ENCODE peak calls at places on chromosomes 16 and 17, in eight cellular contexts. One of them, this sample, is unnamed.

GRCh38 chr16:77211880-77212735 is 12.9 kb downstream of the SYCE1L start:
- DNase-seq in thoracic aorta: no peak
- DNase-seq in fibroblast of lung: peak; percentile 34
- DNase-seq in left ventricle myocardium inferior: peak; percentile 38
- DNase-seq in GM23338: peak; percentile 92
- DNase-seq in GM10248: peak; percentile 83
- DNase-seq in transverse colon: peak; percentile 73
- DNase-seq in cardiac muscle cell: peak; percentile 58
- DNase-seq in this sample: no peak

GRCh38 chr16:28317040-28317880 is 24.9 kb downstream of the SBK1 start:
- DNase-seq in thoracic aorta: no peak
- DNase-seq in fibroblast of lung: peak; percentile 33
- DNase-seq in left ventricle myocardium inferior: peak; percentile 41
- DNase-seq in GM23338: peak; percentile 86
- DNase-seq in GM10248: peak; percentile 83
- DNase-seq in transverse colon: peak; percentile 56
- DNase-seq in cardiac muscle cell: peak; percentile 44
- DNase-seq in this sample: no peak

GRCh38 chr17:77266891-77267341 is 126.1 kb downstream of the SEC14L1 start:
- DNase-seq in thoracic aorta: no peak
- DNase-seq in fibroblast of lung: no peak
- DNase-seq in left ventricle myocardium inferior: no peak
- DNase-seq in GM23338: peak; percentile 90
- DNase-seq in GM10248: no peak
- DNase-seq in transverse colon: no peak
- DNase-seq in cardiac muscle cell: peak; percentile 64
- DNase-seq in this sample: no peak

GRCh38 chr16:48184681-48185080 is 28.9 kb upstream of the ABCC12 start:
- DNase-seq in thoracic aorta: no peak
- DNase-seq in fibroblast of lung: no peak
- DNase-seq in left ventricle myocardium inferior: no peak
- DNase-seq in GM23338: no peak
- DNase-seq in GM10248: no peak
- DNase-seq in transverse colon: no peak
- DNase-seq in cardiac muscle cell: no peak
- DNase-seq in this sample: no peak

GRCh38 chr17:10976401-10976800 is 138.5 kb upstream of the PIRT start:
- DNase-seq in thoracic aorta: no peak
- DNase-seq in fibroblast of lung: no peak
- DNase-seq in left ventricle myocardium inferior: no peak
- DNase-seq in GM23338: no peak
- DNase-seq in GM10248: no peak
- DNase-seq in transverse colon: no peak
- DNase-seq in cardiac muscle cell: no peak
- DNase-seq in this sample: no peak

GRCh38 chr16:17397499-17397891 is 73.3 kb downstream of the XYLT1 start:
- DNase-seq in thoracic aorta: no peak
- DNase-seq in fibroblast of lung: peak; percentile 86
- DNase-seq in left ventricle myocardium inferior: no peak
- DNase-seq in GM23338: no peak
- DNase-seq in GM10248: no peak
- DNase-seq in transverse colon: peak; percentile 57
- DNase-seq in cardiac muscle cell: peak; percentile 66
- DNase-seq in this sample: no peak

GRCh38 chr16:85286970-85287814 is 174.9 kb upstream of the CIBAR2 start:
- DNase-seq in thoracic aorta: peak; percentile 28
- DNase-seq in fibroblast of lung: peak; percentile 63
- DNase-seq in left ventricle myocardium inferior: peak; percentile 52
- DNase-seq in GM23338: no peak
- DNase-seq in GM10248: no peak
- DNase-seq in transverse colon: no peak
- DNase-seq in cardiac muscle cell: peak; percentile 38
- DNase-seq in this sample: no peak

GRCh38 chr17:45222273-45222993 is 748 bp downstream of the FMNL1 start:
- DNase-seq in thoracic aorta: no peak
- DNase-seq in fibroblast of lung: no peak
- DNase-seq in left ventricle myocardium inferior: no peak
- DNase-seq in GM23338: peak; percentile 73
- DNase-seq in GM10248: no peak
- DNase-seq in transverse colon: no peak
- DNase-seq in cardiac muscle cell: no peak
- DNase-seq in this sample: no peak

GRCh38 chr16:66193543-66194229 is 172.8 kb upstream of the CDH5 start:
- DNase-seq in thoracic aorta: no peak
- DNase-seq in fibroblast of lung: no peak
- DNase-seq in left ventricle myocardium inferior: no peak
- DNase-seq in GM23338: no peak
- DNase-seq in GM10248: no peak
- DNase-seq in transverse colon: no peak
- DNase-seq in cardiac muscle cell: no peak
- DNase-seq in this sample: no peak

GRCh38 chr16:84481051-84481735 is 23.3 kb downstream of the MEAK7 start:
- DNase-seq in thoracic aorta: no peak
- DNase-seq in fibroblast of lung: no peak
- DNase-seq in left ventricle myocardium inferior: no peak
- DNase-seq in GM23338: no peak
- DNase-seq in GM10248: no peak
- DNase-seq in transverse colon: no peak
- DNase-seq in cardiac muscle cell: no peak
- DNase-seq in this sample: no peak

GRCh38 chr17:47310186-47310733 is 13.5 kb upstream of the EFCAB13 start:
- DNase-seq in thoracic aorta: no peak
- DNase-seq in fibroblast of lung: no peak
- DNase-seq in left ventricle myocardium inferior: no peak
- DNase-seq in GM23338: no peak
- DNase-seq in GM10248: no peak
- DNase-seq in transverse colon: no peak
- DNase-seq in cardiac muscle cell: no peak
- DNase-seq in this sample: no peak

GRCh38 chr16:85579199-85579598 is 33.9 kb upstream of the GSE1 start:
- DNase-seq in thoracic aorta: no peak
- DNase-seq in fibroblast of lung: no peak
- DNase-seq in left ventricle myocardium inferior: no peak
- DNase-seq in GM23338: peak; percentile 92
- DNase-seq in GM10248: no peak
- DNase-seq in transverse colon: no peak
- DNase-seq in cardiac muscle cell: no peak
- DNase-seq in this sample: no peak

GRCh38 chr16:68228652-68229051 is 7.3 kb downstream of the ESRP2 start:
- DNase-seq in thoracic aorta: no peak
- DNase-seq in fibroblast of lung: no peak
- DNase-seq in left ventricle myocardium inferior: no peak
- DNase-seq in GM23338: no peak
- DNase-seq in GM10248: no peak
- DNase-seq in transverse colon: no peak
- DNase-seq in cardiac muscle cell: no peak
- DNase-seq in this sample: no peak

GRCh38 chr17:83171661-83172060 is 92.3 kb downstream of the METRNL start:
- DNase-seq in thoracic aorta: no peak
- DNase-seq in fibroblast of lung: no peak
- DNase-seq in left ventricle myocardium inferior: no peak
- DNase-seq in GM23338: no peak
- DNase-seq in GM10248: no peak
- DNase-seq in transverse colon: no peak
- DNase-seq in cardiac muscle cell: no peak
- DNase-seq in this sample: no peak

GRCh38 chr16:78684040-78684611 is 584.7 kb downstream of the WWOX start:
- DNase-seq in thoracic aorta: peak; percentile 39
- DNase-seq in fibroblast of lung: peak; percentile 93
- DNase-seq in left ventricle myocardium inferior: peak; percentile 65
- DNase-seq in GM23338: no peak
- DNase-seq in GM10248: no peak
- DNase-seq in transverse colon: peak; percentile 28
- DNase-seq in cardiac muscle cell: peak; percentile 97
- DNase-seq in this sample: peak; percentile 53

GRCh38 chr16:11079657-11080187 is 135.4 kb downstream of the CLEC16A start:
- DNase-seq in thoracic aorta: no peak
- DNase-seq in fibroblast of lung: peak; percentile 95
- DNase-seq in left ventricle myocardium inferior: no peak
- DNase-seq in GM23338: no peak
- DNase-seq in GM10248: peak; percentile 43
- DNase-seq in transverse colon: no peak
- DNase-seq in cardiac muscle cell: peak; percentile 67
- DNase-seq in this sample: peak; percentile 57

GRCh38 chr16:85935957-85936760 is 37.2 kb downstream of the IRF8 start:
- DNase-seq in thoracic aorta: no peak
- DNase-seq in fibroblast of lung: peak; percentile 35
- DNase-seq in left ventricle myocardium inferior: no peak
- DNase-seq in GM23338: no peak
- DNase-seq in GM10248: peak; percentile 82
- DNase-seq in transverse colon: peak; percentile 46
- DNase-seq in cardiac muscle cell: peak; percentile 11
- DNase-seq in this sample: no peak

GRCh38 chr17:74337834-74338500 is 11.9 kb downstream of the KIF19 start:
- DNase-seq in thoracic aorta: no peak
- DNase-seq in fibroblast of lung: no peak
- DNase-seq in left ventricle myocardium inferior: no peak
- DNase-seq in GM23338: no peak
- DNase-seq in GM10248: no peak
- DNase-seq in transverse colon: no peak
- DNase-seq in cardiac muscle cell: no peak
- DNase-seq in this sample: no peak

GRCh38 chr17:45409659-45410076 is 23.0 kb downstream of the ARHGAP27 start:
- DNase-seq in thoracic aorta: no peak
- DNase-seq in fibroblast of lung: no peak
- DNase-seq in left ventricle myocardium inferior: no peak
- DNase-seq in GM23338: no peak
- DNase-seq in GM10248: no peak
- DNase-seq in transverse colon: no peak
- DNase-seq in cardiac muscle cell: no peak
- DNase-seq in this sample: no peak

GRCh38 chr17:48961516-48962233 is 6.7 kb downstream of the GIP start:
- DNase-seq in thoracic aorta: no peak
- DNase-seq in fibroblast of lung: peak; percentile 76
- DNase-seq in left ventricle myocardium inferior: no peak
- DNase-seq in GM23338: peak; percentile 73
- DNase-seq in GM10248: no peak
- DNase-seq in transverse colon: no peak
- DNase-seq in cardiac muscle cell: peak; percentile 66
- DNase-seq in this sample: no peak

GRCh38 chr17:30173649-30174048 is 57.0 kb downstream of the NSRP1 start:
- DNase-seq in thoracic aorta: no peak
- DNase-seq in fibroblast of lung: peak; percentile 17
- DNase-seq in left ventricle myocardium inferior: no peak
- DNase-seq in GM23338: no peak
- DNase-seq in GM10248: peak; percentile 69
- DNase-seq in transverse colon: no peak
- DNase-seq in cardiac muscle cell: peak; percentile 32
- DNase-seq in this sample: no peak

GRCh38 chr17:28684963-28685362 is 23.0 kb downstream of the SUPT6H start:
- DNase-seq in thoracic aorta: no peak
- DNase-seq in fibroblast of lung: peak; percentile 5
- DNase-seq in left ventricle myocardium inferior: no peak
- DNase-seq in GM23338: no peak
- DNase-seq in GM10248: no peak
- DNase-seq in transverse colon: peak; percentile 35
- DNase-seq in cardiac muscle cell: peak; percentile 54
- DNase-seq in this sample: peak; percentile 22

DNA sequence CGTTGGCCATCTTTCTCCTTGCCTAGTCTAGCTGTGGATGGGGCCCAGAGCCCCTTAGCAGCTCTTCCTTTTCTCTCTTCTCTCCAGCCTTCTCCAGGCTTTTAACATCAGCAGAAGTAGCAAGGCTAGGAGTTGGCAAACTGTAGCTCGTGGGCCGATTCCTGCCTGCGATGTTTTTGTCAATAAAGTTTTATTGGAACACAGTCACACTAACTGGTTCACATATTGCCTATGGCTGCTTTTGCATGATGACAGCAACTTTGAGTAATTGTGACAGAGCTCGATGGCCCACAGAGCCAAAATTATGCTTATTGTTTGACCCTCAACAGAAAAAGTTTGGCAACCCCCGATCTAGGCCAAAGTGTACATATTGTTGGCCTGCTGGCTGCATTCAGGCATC is 199.9 kb downstream of the RBFOX1 start:
- DNase-seq in thoracic aorta: no peak
- DNase-seq in fibroblast of lung: no peak
- DNase-seq in left ventricle myocardium inferior: no peak
- DNase-seq in GM23338: no peak
- DNase-seq in GM10248: no peak
- DNase-seq in transverse colon: no peak
- DNase-seq in cardiac muscle cell: no peak
- DNase-seq in this sample: no peak
- TF ChIP-seq CTCF in thoracic aorta: no peak
- TF ChIP-seq CTCF in fibroblast of lung: no peak
- TF ChIP-seq CTCF in left ventricle myocardium inferior: no peak
- TF ChIP-seq CTCF in GM23338: no peak
- TF ChIP-seq CTCF in GM10248: no peak
- TF ChIP-seq CTCF in transverse colon: no peak
- TF ChIP-seq CTCF in cardiac muscle cell: no peak
- TF ChIP-seq CTCF in this sample: no peak

GRCh38 chr16:22307838-22308237 is 10.6 kb downstream of the POLR3E start:
- DNase-seq in thoracic aorta: no peak
- DNase-seq in fibroblast of lung: no peak
- DNase-seq in left ventricle myocardium inferior: no peak
- DNase-seq in GM23338: no peak
- DNase-seq in GM10248: no peak
- DNase-seq in transverse colon: no peak
- DNase-seq in cardiac muscle cell: no peak
- DNase-seq in this sample: no peak
- TF ChIP-seq CTCF in thoracic aorta: no peak
- TF ChIP-seq CTCF in fibroblast of lung: no peak
- TF ChIP-seq CTCF in left ventricle myocardium inferior: no peak
- TF ChIP-seq CTCF in GM23338: no peak
- TF ChIP-seq CTCF in GM10248: no peak
- TF ChIP-seq CTCF in transverse colon: no peak
- TF ChIP-seq CTCF in cardiac muscle cell: no peak
- TF ChIP-seq CTCF in this sample: no peak

GRCh38 chr17:33562792-33563191 is 269.7 kb upstream of the ASIC2 start:
- DNase-seq in thoracic aorta: no peak
- DNase-seq in fibroblast of lung: no peak
- DNase-seq in left ventricle myocardium inferior: no peak
- DNase-seq in GM23338: peak; percentile 41
- DNase-seq in GM10248: no peak
- DNase-seq in transverse colon: no peak
- DNase-seq in cardiac muscle cell: no peak
- DNase-seq in this sample: no peak
- TF ChIP-seq CTCF in thoracic aorta: no peak
- TF ChIP-seq CTCF in fibroblast of lung: no peak
- TF ChIP-seq CTCF in left ventricle myocardium inferior: no peak
- TF ChIP-seq CTCF in GM23338: peak; percentile 64
- TF ChIP-seq CTCF in GM10248: no peak
- TF ChIP-seq CTCF in transverse colon: no peak
- TF ChIP-seq CTCF in cardiac muscle cell: no peak
- TF ChIP-seq CTCF in this sample: no peak

DNA sequence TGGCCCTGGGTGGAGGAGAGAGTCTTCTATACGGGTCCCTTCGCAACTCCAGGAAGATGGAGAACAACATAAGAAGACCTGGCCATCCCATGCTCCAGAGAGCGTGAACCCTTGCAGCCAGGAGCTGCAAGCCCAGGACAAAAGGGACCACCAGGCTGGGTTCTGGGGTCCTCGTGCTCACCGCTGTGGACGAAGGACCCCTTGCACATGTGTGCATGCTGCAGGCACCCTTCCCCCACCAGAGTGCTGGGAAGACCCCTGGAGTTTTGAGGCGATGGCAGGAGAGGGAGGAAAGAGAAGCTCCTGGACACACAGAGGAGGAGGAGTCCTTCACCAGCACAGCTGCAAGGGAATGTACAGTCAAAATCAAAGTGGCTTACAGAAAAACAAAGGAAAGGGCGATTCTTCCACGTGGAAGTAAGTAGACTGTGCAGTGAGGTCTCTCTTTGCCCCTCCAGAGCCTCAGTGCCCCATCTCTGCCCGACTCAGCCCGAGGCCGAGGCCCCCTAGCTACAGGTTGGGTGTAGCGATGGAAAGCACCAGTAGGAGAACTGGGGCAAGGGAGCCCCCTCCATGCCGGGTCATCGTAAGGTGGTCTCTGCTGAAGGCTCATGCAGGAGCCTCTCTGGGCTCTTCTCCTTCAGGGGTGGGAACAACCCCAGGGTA is 51.3 kb downstream of the PIMREG start:
- DNase-seq in thoracic aorta: no peak
- DNase-seq in fibroblast of lung: no peak
- DNase-seq in left ventricle myocardium inferior: no peak
- DNase-seq in GM23338: no peak
- DNase-seq in GM10248: no peak
- DNase-seq in transverse colon: no peak
- DNase-seq in cardiac muscle cell: no peak
- DNase-seq in this sample: no peak
- TF ChIP-seq CTCF in thoracic aorta: no peak
- TF ChIP-seq CTCF in fibroblast of lung: no peak
- TF ChIP-seq CTCF in left ventricle myocardium inferior: no peak
- TF ChIP-seq CTCF in GM23338: peak; percentile 61
- TF ChIP-seq CTCF in GM10248: no peak
- TF ChIP-seq CTCF in transverse colon: no peak
- TF ChIP-seq CTCF in cardiac muscle cell: no peak
- TF ChIP-seq CTCF in this sample: no peak

This sample was measured in AG09319.